ENCODE peak calls at places on chromosome 11, in nine cellular contexts. K is foreskin fibroblast, C is bronchial epithelial cell, G is AG04449, D is Peyer's patch, O is HL-60, W is coronary artery, X is dorsolateral prefrontal cortex, E is astrocyte of the spinal cord. P is an unnamed sample.

GRCh38 chr11:76592025-76592914 is 78.3 kb downstream of the LRRC32 start:
- DNase-seq in K (no peak), C (no peak), G (no peak), D (no peak), O (no peak), W (no peak), X (no peak), E (no peak), P (no peak)

GRCh38 chr11:108871867-108872266 is 207.0 kb downstream of the DDX10 start:
- DNase-seq in K (peak; percentile 36), C (no peak), G (no peak), D (no peak), O (no peak), W (no peak), X (no peak), E (peak; percentile 10), P (no peak)

GRCh38 chr11:106398396-106399074 is 321.1 kb downstream of the AASDHPPT start:
- DNase-seq in K (peak; percentile 76), C (no peak), G (no peak), D (no peak), O (no peak), W (no peak), X (no peak), E (no peak), P (no peak)

GRCh38 chr11:33133761-33134160 is 27.5 kb downstream of the CSTF3 start:
- DNase-seq in K (no peak), C (no peak), G (no peak), D (no peak), O (no peak), W (no peak), X (no peak), E (no peak), P (no peak)

GRCh38 chr11:15920856-15921629 is 435.3 kb downstream of the SOX6 start:
- DNase-seq in K (no peak), C (peak; percentile 79), G (no peak), D (peak; percentile 14), O (no peak), W (no peak), X (no peak), E (no peak), P (no peak)

GRCh38 chr11:65781152-65781961 is 581 bp upstream of the AP5B1 start:
- DNase-seq in K (peak; percentile 45), C (no peak), G (no peak), D (peak; percentile 59), O (no peak), W (peak; percentile 74), X (peak; percentile 32), E (no peak), P (no peak)

GRCh38 chr11:13143486-13144297 is 133.9 kb upstream of the BMAL1 start:
- DNase-seq in K (peak; percentile 19), C (peak; percentile 47), G (no peak), D (peak; percentile 52), O (no peak), W (no peak), X (no peak), E (no peak), P (no peak)

GRCh38 chr11:14904745-14905103 is 12.7 kb upstream of the CYP2R1 start:
- DNase-seq in K (peak; percentile 86), C (no peak), G (no peak), D (peak; percentile 91), O (no peak), W (peak; percentile 77), X (peak; percentile 60), E (peak; percentile 66), P (no peak)

GRCh38 chr11:122050021-122050710 is 65.8 kb downstream of the BLID start:
- DNase-seq in K (no peak), C (peak; percentile 52), G (no peak), D (no peak), O (no peak), W (no peak), X (no peak), E (no peak), P (no peak)

GRCh38 chr11:122517403-122518379 is 137.8 kb upstream of the UBASH3B start:
- DNase-seq in K (peak; percentile 42), C (no peak), G (no peak), D (no peak), O (no peak), W (no peak), X (no peak), E (peak; percentile 3), P (no peak)

GRCh38 chr11:73753938-73754337 is 6.9 kb downstream of the RAB6A start:
- DNase-seq in K (no peak), C (no peak), G (no peak), D (no peak), O (no peak), W (no peak), X (no peak), E (no peak), P (no peak)

GRCh38 chr11:1842149-1843097 is 3.6 kb downstream of the TNNI2 start:
- DNase-seq in K (no peak), C (no peak), G (no peak), D (no peak), O (no peak), W (no peak), X (no peak), E (no peak), P (no peak)

GRCh38 chr11:67504950-67505561 is at the start of gene PITPNM1:
- DNase-seq in K (peak; percentile 81), C (peak; percentile 50), G (no peak), D (peak; percentile 92), O (peak; percentile 66), W (peak; percentile 85), X (peak; percentile 31), E (peak; percentile 46), P (no peak)

GRCh38 chr11:17743026-17743807 is 8.6 kb downstream of the KCNC1 start:
- DNase-seq in K (no peak), C (no peak), G (no peak), D (no peak), O (no peak), W (no peak), X (no peak), E (no peak), P (no peak)

GRCh38 chr11:44659641-44660040 is 67.1 kb upstream of the TSPAN18 start:
- DNase-seq in K (no peak), C (no peak), G (no peak), D (no peak), O (no peak), W (no peak), X (peak; percentile 14), E (no peak), P (no peak)

GRCh38 chr11:134383576-134384221 is 28.3 kb downstream of the B3GAT1 start:
- DNase-seq in K (no peak), C (no peak), G (no peak), D (no peak), O (no peak), W (no peak), X (no peak), E (no peak), P (no peak)

GRCh38 chr11:16081756-16082531 is 274.4 kb downstream of the SOX6 start:
- DNase-seq in K (peak; percentile 2), C (no peak), G (no peak), D (no peak), O (no peak), W (no peak), X (peak; percentile 3), E (no peak), P (no peak)

DNA sequence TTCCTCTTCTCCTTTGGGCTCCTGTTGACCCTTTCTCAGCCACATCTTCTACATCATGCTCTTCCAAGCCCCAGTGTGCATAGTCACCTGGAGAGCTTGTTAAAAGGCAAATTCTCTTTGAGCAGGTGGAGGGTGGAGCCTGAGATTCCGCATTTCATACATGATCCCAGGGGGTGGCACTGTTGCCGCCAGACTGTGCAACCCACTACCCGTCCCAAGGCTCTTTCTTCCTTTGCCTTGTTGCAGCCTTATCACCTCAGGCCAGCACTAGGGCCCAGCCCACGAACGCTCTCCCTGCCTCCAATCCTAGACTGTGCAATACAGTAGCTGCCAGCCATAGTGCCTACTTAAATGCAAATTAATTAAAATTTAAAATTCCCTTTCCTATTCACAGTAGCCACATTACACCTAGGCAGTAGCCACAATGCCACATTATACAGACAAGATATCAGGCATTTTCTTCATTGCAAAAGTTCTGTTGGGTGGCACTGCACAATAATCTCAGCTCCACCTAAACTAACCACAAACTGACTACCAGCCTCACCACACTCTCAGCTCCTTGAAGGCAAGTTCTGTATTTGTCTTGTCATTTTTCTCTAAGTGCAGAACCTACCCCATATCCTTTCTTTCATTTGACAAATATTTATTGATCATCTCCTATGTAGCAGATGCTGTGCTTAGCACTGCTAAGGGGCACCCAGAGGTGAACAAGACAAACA is 4.6 kb upstream of the KCNJ5 start:
- DNase-seq in K (no peak), C (peak; percentile 38), G (no peak), D (peak; percentile 48), O (no peak), W (no peak), X (no peak), E (no peak), P (no peak)
- TF ChIP-seq CTCF in K (no peak), C (peak; percentile 59), G (peak; percentile 11), D (peak; percentile 4), O (no peak), W (no peak), X (no peak), E (peak; percentile 45), P (peak; percentile 39)

DNA sequence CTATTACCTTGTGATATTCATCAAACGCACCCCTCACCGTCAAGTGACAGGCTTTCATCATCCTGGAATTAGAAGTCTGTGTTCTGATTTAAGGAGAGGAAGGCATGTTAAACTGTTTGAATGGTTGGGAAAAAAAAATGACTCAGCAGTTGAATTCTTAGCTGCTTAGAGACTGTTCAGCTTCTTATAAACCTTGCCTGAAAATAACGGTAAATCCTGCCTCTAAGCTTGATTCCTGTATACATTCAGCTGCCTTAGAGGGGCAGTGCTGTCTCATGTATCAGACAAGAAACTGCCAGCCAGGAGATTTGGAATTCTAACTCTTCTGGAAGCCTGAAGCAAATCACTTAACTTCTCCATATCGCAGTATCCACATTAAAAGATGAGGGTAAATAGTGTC is 437.4 kb downstream of the JRKL start:
- DNase-seq in K (no peak), C (peak; percentile 5), G (no peak), D (no peak), O (no peak), W (no peak), X (no peak), E (peak; percentile 22), P (no peak)
- TF ChIP-seq CTCF in K (no peak), C (no peak), G (no peak), D (no peak), O (no peak), W (no peak), X (no peak), E (no peak), P (no peak)

GRCh38 chr11:83088965-83089364 is 17.3 kb upstream of the RAB30 start:
- DNase-seq in K (no peak), C (no peak), G (no peak), D (no peak), O (no peak), W (no peak), X (no peak), E (no peak), P (no peak)
- TF ChIP-seq CTCF in K (peak; percentile 16), C (peak; percentile 9), G (no peak), D (peak; percentile 13), O (no peak), W (no peak), X (no peak), E (no peak), P (peak; percentile 10)

DNA sequence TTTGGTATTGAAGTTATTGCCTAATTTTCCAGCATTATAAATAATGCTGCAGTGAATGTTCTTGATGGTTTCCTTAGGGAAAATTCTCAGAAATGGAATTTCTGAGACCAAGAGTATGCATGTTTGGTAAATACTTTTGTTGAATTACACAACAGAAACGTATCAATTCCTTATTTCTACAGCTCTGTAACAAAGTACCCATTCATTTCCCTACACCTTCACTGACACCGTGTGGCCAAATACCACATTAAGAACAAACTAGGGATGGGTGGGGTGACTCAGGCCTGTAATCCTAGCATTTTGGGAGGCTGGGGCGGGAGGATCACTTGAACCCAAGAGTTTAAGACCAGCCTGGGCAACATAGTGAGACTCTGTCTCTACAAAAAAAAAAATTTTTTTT is 21.8 kb downstream of the MCAM start:
- DNase-seq in K (peak; percentile 19), C (peak; percentile 41), G (no peak), D (no peak), O (no peak), W (peak; percentile 29), X (no peak), E (no peak), P (no peak)
- TF ChIP-seq CTCF in K (no peak), C (no peak), G (no peak), D (no peak), O (no peak), W (no peak), X (no peak), E (no peak), P (no peak)

P was measured in osteocyte.